ENCODE peak calls at places on chromosomes 11 and 22, in seven cellular contexts. W is GM12865; Z is IMR-90; T is WTC11; U is CD8-positive, alpha-beta T cell; H is mesothelial cell of epicardium; I is B cell. E is an unnamed sample.

GRCh38 chr11:108122166-108122628 is 830 bp downstream of the ACAT1 start:
- DNase-seq in W (no peak), Z (no peak), T (no peak), U (no peak), H (no peak), I (no peak), E (no peak)

GRCh38 chr11:64096835-64097234 is 61.1 kb downstream of the FLRT1 start:
- DNase-seq in W (no peak), Z (no peak), T (no peak), U (no peak), H (no peak), I (no peak), E (no peak)

GRCh38 chr11:125569913-125570621 is 790 bp downstream of the EI24 start:
- DNase-seq in W (peak; percentile 51), Z (peak; percentile 18), T (no peak), U (no peak), H (no peak), I (no peak), E (peak; percentile 39)

GRCh38 chr11:74731301-74732094 is at the start of gene CHRDL2:
- DNase-seq in W (no peak), Z (peak; percentile 34), T (peak; percentile 38), U (no peak), H (no peak), I (peak; percentile 47), E (no peak)

GRCh38 chr22:46031561-46031960 is 54.6 kb upstream of the WNT7B start:
- DNase-seq in W (no peak), Z (no peak), T (peak; percentile 9), U (no peak), H (no peak), I (no peak), E (no peak)

GRCh38 chr11:115100706-115101105 is 403.5 kb downstream of the CADM1 start:
- DNase-seq in W (no peak), Z (no peak), T (no peak), U (no peak), H (no peak), I (no peak), E (no peak)

GRCh38 chr11:119832536-119832935 is 103.5 kb upstream of the NECTIN1 start:
- DNase-seq in W (no peak), Z (peak; percentile 5), T (no peak), U (no peak), H (no peak), I (no peak), E (no peak)

GRCh38 chr11:60428517-60428916 is 855 bp upstream of the MS4A5 start:
- DNase-seq in W (no peak), Z (no peak), T (no peak), U (no peak), H (no peak), I (no peak), E (no peak)

GRCh38 chr11:11401960-11402359 is 48.9 kb upstream of the CSNK2A3 start:
- DNase-seq in W (no peak), Z (no peak), T (no peak), U (no peak), H (no peak), I (no peak), E (no peak)

GRCh38 chr11:2470495-2470894 is 25.7 kb downstream of the KCNQ1 start:
- DNase-seq in W (no peak), Z (no peak), T (no peak), U (no peak), H (no peak), I (no peak), E (no peak)

GRCh38 chr22:45887202-45888131 is 89.5 kb downstream of the WNT7B start:
- DNase-seq in W (no peak), Z (no peak), T (peak; percentile 6), U (no peak), H (no peak), I (no peak), E (no peak)

GRCh38 chr11:61532136-61533038 is 23.8 kb downstream of the LRRC10B start:
- DNase-seq in W (peak; percentile 35), Z (no peak), T (peak; percentile 77), U (peak; percentile 32), H (no peak), I (peak; percentile 79), E (peak; percentile 84)

GRCh38 chr11:65445604-65446445 is 23.2 kb downstream of the NEAT1 start:
- DNase-seq in W (peak; percentile 24), Z (peak; percentile 37), T (no peak), U (no peak), H (no peak), I (peak; percentile 9), E (no peak)

GRCh38 chr11:127474735-127475134 is 474.2 kb upstream of the KIRREL3 start:
- DNase-seq in W (no peak), Z (no peak), T (no peak), U (no peak), H (no peak), I (no peak), E (no peak)

GRCh38 chr22:41036924-41037323 is 55.5 kb upstream of the EP300 start:
- DNase-seq in W (no peak), Z (no peak), T (no peak), U (no peak), H (no peak), I (no peak), E (no peak)

GRCh38 chr22:49678137-49678841 is 149.4 kb downstream of the BRD1 start:
- DNase-seq in W (no peak), Z (no peak), T (peak; percentile 6), U (no peak), H (no peak), I (no peak), E (no peak)

GRCh38 chr11:36878747-36879146 is 280.7 kb upstream of the RAG2 start:
- DNase-seq in W (no peak), Z (no peak), T (no peak), U (no peak), H (no peak), I (no peak), E (no peak)

GRCh38 chr11:94641167-94641761 is 74.1 kb downstream of the PIWIL4 start:
- DNase-seq in W (no peak), Z (no peak), T (no peak), U (no peak), H (no peak), I (no peak), E (no peak)

GRCh38 chr11:70872299-70872698 is 380.1 kb downstream of the SHANK2 start:
- DNase-seq in W (no peak), Z (no peak), T (no peak), U (no peak), H (no peak), I (no peak), E (no peak)

GRCh38 chr11:5639953-5640352 is 15.2 kb downstream of the TRIM34 start:
- DNase-seq in W (no peak), Z (no peak), T (no peak), U (no peak), H (no peak), I (no peak), E (no peak)
- TF ChIP-seq CTCF in W (no peak), Z (no peak), T (no peak), U (no peak), H (no peak), I (no peak), E (no peak)

DNA sequence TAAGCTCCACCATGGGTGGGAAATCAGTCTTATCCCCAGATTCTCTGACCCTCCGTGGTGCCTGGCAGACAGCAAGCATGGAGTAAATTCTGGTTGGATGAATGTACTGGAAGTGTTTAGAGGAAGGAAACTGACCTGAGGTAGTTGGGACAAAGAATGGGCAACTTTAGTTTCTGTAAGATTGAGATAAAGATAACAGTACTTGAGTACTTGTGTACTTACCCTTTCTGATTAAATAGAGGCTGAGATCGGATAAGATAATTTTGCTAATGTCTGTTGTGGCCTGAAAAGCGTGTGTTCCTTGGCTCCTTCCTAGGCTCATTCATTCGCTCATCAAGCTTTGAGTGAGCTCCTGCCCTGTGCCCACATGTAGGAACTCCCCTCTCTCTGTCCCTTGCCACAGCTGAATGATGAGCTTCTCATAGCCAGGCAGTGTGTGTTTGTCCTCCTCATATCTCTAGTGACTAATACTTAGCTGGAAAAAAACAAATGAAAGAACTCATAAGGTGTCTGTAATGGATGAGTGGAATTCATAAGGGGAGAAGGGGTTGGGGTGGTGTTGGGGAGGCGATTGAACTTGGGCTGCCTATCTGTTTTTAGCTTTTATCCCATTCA is 118.1 kb downstream of the DBX1 start:
- DNase-seq in W (no peak), Z (peak; percentile 56), T (no peak), U (no peak), H (no peak), I (no peak), E (no peak)
- TF ChIP-seq CTCF in W (no peak), Z (no peak), T (no peak), U (no peak), H (no peak), I (no peak), E (no peak)

GRCh38 chr11:113373981-113374560 is 13.5 kb upstream of the ANKK1 start:
- DNase-seq in W (no peak), Z (no peak), T (no peak), U (no peak), H (no peak), I (no peak), E (no peak)

GRCh38 chr11:113369411-113369810 is 18.2 kb upstream of the ANKK1 start:
- DNase-seq in W (no peak), Z (no peak), T (no peak), U (no peak), H (no peak), I (no peak), E (no peak)

GRCh38 chr11:113370634-113371033 is 16.9 kb upstream of the ANKK1 start:
- DNase-seq in W (no peak), Z (no peak), T (no peak), U (no peak), H (no peak), I (no peak), E (no peak)

GRCh38 chr11:113373306-113373705 is 14.3 kb upstream of the ANKK1 start:
- DNase-seq in W (no peak), Z (peak; percentile 64), T (no peak), U (no peak), H (no peak), I (no peak), E (no peak)

GRCh38 chr11:113372317-113372716 is 15.3 kb upstream of the ANKK1 start:
- DNase-seq in W (no peak), Z (peak; percentile 38), T (no peak), U (no peak), H (no peak), I (no peak), E (no peak)
- TF ChIP-seq CTCF in W (no peak), Z (peak; percentile 17), T (no peak), U (no peak), H (peak; percentile 29), I (no peak), E (no peak)

GRCh38 chr22:42074153-42074750 is at the start of gene PHETA2:
- DNase-seq in W (peak; percentile 54), Z (peak; percentile 25), T (peak; percentile 51), U (peak; percentile 56), H (no peak), I (peak; percentile 82), E (peak; percentile 68)
- TF ChIP-seq CTCF in W (peak; percentile 39), Z (peak; percentile 44), T (peak; percentile 18), U (no peak), H (peak; percentile 37), I (peak; percentile 72), E (peak; percentile 33)